ENCODE peak calls at places on chromosomes 7 and 10, in five cellular contexts. U is AG09309, S is WTC11, M is SW 1271, J is NCI-H446 treated with DMSO at 0.1 percent for 48 hours. Y is an unnamed sample.
A peak's percentile ranks its signal among the peaks of the same experiment; 100 is the strongest.

GRCh38 chr10:22436526-22436892 is 91.2 kb downstream of the SPAG6 start:
- DNase-seq in M (no peak), S (no peak), U (no peak), J (no peak), Y (no peak)

GRCh38 chr7:148664319-148664718 is 34.4 kb upstream of the CUL1 start:
- DNase-seq in U (no peak), S (no peak), M (no peak), J (no peak), Y (no peak)

GRCh38 chr7:32204361-32205018 is 134.3 kb upstream of the PDE1C start:
- DNase-seq in J (peak; percentile 85), M (peak; percentile 35), S (peak; percentile 65), U (peak; percentile 61), Y (peak; percentile 80)

GRCh38 chr10:6173203-6173602 is 29.5 kb upstream of the PFKFB3 start:
- DNase-seq in S (peak; percentile 66), U (no peak), M (no peak), J (no peak), Y (no peak)

GRCh38 chr7:75647709-75648438 is 90.9 kb downstream of the HIP1 start:
- DNase-seq in J (no peak), M (no peak), U (no peak), S (no peak), Y (no peak)

GRCh38 chr10:43802988-43803696 is 154.5 kb upstream of the ZNF32 start:
- DNase-seq in J (no peak), U (no peak), M (no peak), S (no peak), Y (no peak)

GRCh38 chr10:59847888-59848287 is 58.5 kb downstream of the CCDC6 start:
- DNase-seq in U (no peak), M (no peak), S (peak; percentile 13), J (no peak), Y (no peak)

GRCh38 chr7:36157506-36158320 is 4.7 kb downstream of the EEPD1 start:
- DNase-seq in S (no peak), U (no peak), J (no peak), M (no peak), Y (no peak)

GRCh38 chr10:71868192-71868697 is 17.2 kb upstream of the PSAP start:
- DNase-seq in J (no peak), S (no peak), M (no peak), U (no peak), Y (peak; percentile 27)

GRCh38 chr7:151251926-151252835 is 3.7 kb upstream of the SMARCD3 start:
- DNase-seq in M (no peak), S (peak; percentile 62), J (no peak), U (no peak), Y (peak; percentile 26)

GRCh38 chr7:95596183-95597135 is at the start of gene PDK4:
- DNase-seq in U (no peak), S (peak; percentile 67), J (no peak), M (no peak), Y (peak; percentile 72)

GRCh38 chr7:68317476-68317875 is 1280.8 kb upstream of the AUTS2 start:
- DNase-seq in S (no peak), M (no peak), U (no peak), J (no peak), Y (peak; percentile 7)

GRCh38 chr10:80518143-80518806 is 19.4 kb upstream of the SH2D4B start:
- DNase-seq in S (no peak), M (no peak), U (no peak), J (no peak), Y (no peak)